ENCODE peak calls at places on chromosomes 12 and 14, in seven cellular contexts. H is dorsolateral prefrontal cortex, X is astrocyte of the cerebellum, U is left ventricle myocardium inferior, M is WERI-Rb-1, Z is kidney, Q is upper lobe of right lung. I is an unnamed sample.

GRCh38 chr14:88026890-88027289 is 22.0 kb downstream of the GPR65 start:
- DNase-seq in H (no peak), X (no peak), U (no peak), M (no peak), Z (no peak), Q (no peak), I (no peak)

GRCh38 chr12:16189849-16190248 is 87.6 kb downstream of the SLC15A5 start:
- DNase-seq in H (no peak), X (no peak), U (no peak), M (peak; percentile 18), Z (no peak), Q (no peak), I (peak; percentile 7)

GRCh38 chr12:57736743-57737466 is 1.6 kb downstream of the AGAP2 start:
- DNase-seq in H (no peak), X (no peak), U (no peak), M (no peak), Z (no peak), Q (no peak), I (no peak)

GRCh38 chr14:59337151-59337611 is 128.0 kb downstream of the GPR135 start:
- DNase-seq in H (no peak), X (no peak), U (peak; percentile 68), M (no peak), Z (peak; percentile 76), Q (no peak), I (no peak)

GRCh38 chr12:94134226-94134795 is 14.1 kb upstream of the PLXNC1 start:
- DNase-seq in H (no peak), X (peak; percentile 38), U (no peak), M (no peak), Z (no peak), Q (no peak), I (peak; percentile 78)

GRCh38 chr12:105462841-105463240 is 132.3 kb downstream of the C12orf75 start:
- DNase-seq in H (no peak), X (no peak), U (no peak), M (no peak), Z (no peak), Q (no peak), I (no peak)

GRCh38 chr12:110141389-110141788 is 17.2 kb downstream of the IFT81 start:
- DNase-seq in H (no peak), X (no peak), U (peak; percentile 55), M (peak; percentile 25), Z (no peak), Q (no peak), I (no peak)

GRCh38 chr12:46908236-46908935 is 82.6 kb upstream of the SLC38A4 start:
- DNase-seq in H (no peak), X (no peak), U (no peak), M (no peak), Z (no peak), Q (no peak), I (no peak)

GRCh38 chr12:70637686-70638085 is 457 bp upstream of the PTPRB start:
- DNase-seq in H (no peak), X (no peak), U (no peak), M (no peak), Z (no peak), Q (no peak), I (no peak)

GRCh38 chr14:89308232-89308959 is 108.6 kb downstream of the FOXN3 start:
- DNase-seq in H (no peak), X (no peak), U (no peak), M (no peak), Z (no peak), Q (no peak), I (peak; percentile 76)

GRCh38 chr12:19946549-19946948 is 421.8 kb upstream of the PDE3A start:
- DNase-seq in H (no peak), X (peak; percentile 42), U (no peak), M (no peak), Z (no peak), Q (no peak), I (no peak)

GRCh38 chr12:82608706-82609105 is 78.0 kb upstream of the TMTC2 start:
- DNase-seq in H (no peak), X (peak; percentile 22), U (no peak), M (no peak), Z (no peak), Q (no peak), I (no peak)

GRCh38 chr12:128684357-128684756 is 139.4 kb downstream of the SLC15A4 start:
- DNase-seq in H (peak; percentile 48), X (no peak), U (no peak), M (no peak), Z (no peak), Q (no peak), I (no peak)

GRCh38 chr14:91029451-91030217 is 30.8 kb downstream of the RPS6KA5 start:
- DNase-seq in H (no peak), X (no peak), U (no peak), M (no peak), Z (no peak), Q (no peak), I (no peak)

GRCh38 chr14:64800000-64800399 is 79.7 kb downstream of the SPTB start:
- DNase-seq in H (no peak), X (no peak), U (peak; percentile 39), M (peak; percentile 28), Z (peak; percentile 55), Q (no peak), I (peak; percentile 25)

GRCh38 chr14:76694106-76694505 is 67.2 kb upstream of the VASH1 start:
- DNase-seq in H (no peak), X (no peak), U (no peak), M (no peak), Z (no peak), Q (no peak), I (no peak)

GRCh38 chr14:34211732-34212131 is 250.3 kb downstream of the SPTSSA start:
- DNase-seq in H (no peak), X (no peak), U (no peak), M (peak; percentile 39), Z (no peak), Q (no peak), I (peak; percentile 22)

GRCh38 chr12:69105101-69105613 is 134.2 kb upstream of the CPSF6 start:
- DNase-seq in H (no peak), X (no peak), U (no peak), M (peak; percentile 61), Z (no peak), Q (no peak), I (no peak)

GRCh38 chr12:89789862-89790261 is 81.2 kb upstream of the ATP2B1 start:
- DNase-seq in H (no peak), X (no peak), U (no peak), M (no peak), Z (no peak), Q (no peak), I (peak; percentile 36)

GRCh38 chr14:61252354-61253063 is 28.6 kb downstream of the TMEM30B start:
- DNase-seq in H (peak; percentile 72), X (peak; percentile 97), U (peak; percentile 54), M (peak; percentile 76), Z (peak; percentile 70), Q (no peak), I (peak; percentile 86)
- H3K4me3 ChIP-seq in H (no peak overlapping the region), X (no peak overlapping the region), U (no peak overlapping the region), M (no peak overlapping the region), Z (no peak overlapping the region), Q (no peak overlapping the region), I (no peak overlapping the region)

DNA sequence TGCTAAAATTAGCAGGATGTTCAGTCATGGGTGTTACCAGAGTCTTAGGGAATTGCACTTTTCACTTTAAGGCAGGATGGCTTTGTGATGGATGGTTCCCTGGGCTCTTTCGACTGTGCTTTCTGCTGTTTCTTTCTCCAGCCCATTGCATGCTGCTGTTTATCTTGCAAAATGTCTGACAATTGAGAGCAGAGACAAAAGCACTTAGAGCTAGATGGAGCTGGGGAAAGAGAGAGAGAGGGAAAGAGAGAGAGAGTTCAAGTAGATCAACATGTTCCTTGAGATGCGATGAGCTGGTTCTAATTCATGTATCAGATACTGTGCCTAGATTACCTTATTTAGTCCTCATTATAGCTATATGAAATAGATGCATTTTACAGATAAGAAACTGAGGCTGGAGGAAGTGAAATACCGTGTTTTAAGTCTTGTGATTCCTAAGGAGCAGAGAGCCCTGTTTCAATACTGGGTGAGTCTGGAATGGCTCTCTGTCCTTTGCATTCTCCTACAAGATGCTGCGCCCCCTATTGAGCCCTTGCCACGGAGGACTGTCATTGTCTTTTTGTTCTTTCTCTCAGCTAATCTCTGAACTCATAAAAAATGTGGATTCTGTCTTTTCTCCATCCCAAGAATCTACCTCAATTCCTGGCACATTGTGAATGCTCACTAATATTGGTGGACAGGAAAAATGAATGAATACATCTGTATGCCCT is 227.9 kb downstream of the ALG10B start:
- DNase-seq in H (no peak), X (no peak), U (no peak), M (peak; percentile 9), Z (no peak), Q (no peak), I (no peak)
- TF ChIP-seq CTCF in H (no peak), X (no peak), U (no peak), M (peak; percentile 50), Z (no peak), Q (no peak), I (peak; percentile 3)

DNA sequence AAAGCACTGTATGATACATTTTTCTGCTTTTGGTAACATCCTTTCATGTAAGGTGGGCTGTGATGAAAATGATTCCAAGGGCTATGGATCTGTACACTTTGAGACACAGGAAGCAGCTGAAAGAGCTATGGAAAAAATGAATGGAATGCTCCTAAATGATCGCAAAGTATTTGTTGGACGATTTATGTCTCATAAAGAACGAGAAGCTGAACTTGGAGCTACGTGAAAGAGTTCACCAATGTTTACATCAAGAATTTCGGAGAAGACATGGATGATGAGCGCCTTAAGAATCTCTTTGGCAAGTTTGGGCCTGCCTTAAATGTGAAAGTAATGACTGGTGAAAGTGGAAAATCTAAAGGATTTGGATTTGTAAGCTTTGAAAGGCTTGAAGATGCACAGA is 22.1 kb upstream of the SRGAP1 start:
- DNase-seq in H (no peak), X (no peak), U (no peak), M (no peak), Z (no peak), Q (no peak), I (no peak)
- H3K4me3 ChIP-seq in H (peak overlapping the region; percentile 47), X (no peak overlapping the region), U (peak overlapping the region; percentile 64), M (no peak overlapping the region), Z (peak overlapping the region; percentile 55), Q (peak overlapping the region; percentile 39), I (no peak overlapping the region)

GRCh38 chr14:43145361-43145760 is 1361.7 kb downstream of the FSCB start:
- DNase-seq in H (no peak), X (no peak), U (no peak), M (no peak), Z (no peak), Q (no peak), I (no peak)
- TF ChIP-seq CTCF in H (no peak), X (no peak), U (no peak), M (no peak), Z (no peak), Q (no peak), I (no peak)

DNA sequence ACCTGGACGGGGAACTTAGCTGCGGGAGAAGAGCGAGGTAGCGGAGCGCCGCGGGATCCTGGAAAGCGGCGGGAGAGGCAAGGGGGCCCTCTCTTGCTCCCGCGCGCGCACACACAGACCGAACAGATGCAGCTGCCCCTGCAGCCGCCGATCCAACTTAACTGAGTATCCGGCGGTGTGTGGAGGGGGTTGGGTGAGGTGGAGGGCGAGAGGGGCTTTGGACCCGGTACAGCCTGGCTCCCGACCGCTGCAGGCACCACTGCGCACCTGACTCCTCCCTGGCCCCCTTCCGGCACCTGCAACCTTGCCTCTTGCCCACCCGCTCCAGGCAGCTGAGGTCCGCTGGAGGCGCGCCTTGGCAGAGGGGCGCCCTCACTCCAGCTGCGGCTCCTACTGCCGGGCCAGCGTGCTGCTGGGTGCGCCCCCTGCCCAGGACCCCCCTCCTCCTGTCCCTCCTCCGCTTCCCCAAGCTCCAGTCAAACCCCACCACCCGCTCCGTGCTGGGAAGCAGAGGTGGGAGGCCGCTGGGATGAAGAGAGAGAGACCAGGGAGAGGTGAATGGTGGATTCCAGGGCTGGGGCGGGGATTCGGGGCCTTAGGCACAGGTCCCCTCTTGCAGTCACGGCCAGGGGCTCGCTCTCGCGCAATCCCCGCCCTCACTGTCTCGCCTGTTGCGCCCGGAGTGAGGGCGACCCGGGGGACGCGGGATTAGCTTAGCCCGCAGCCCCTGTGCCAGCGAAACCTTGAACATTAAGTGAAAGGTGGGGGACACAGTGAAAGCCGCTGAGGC is 2.6 kb downstream of the DIO3 start:
- DNase-seq in H (no peak), X (no peak), U (no peak), M (no peak), Z (peak; percentile 52), Q (no peak), I (no peak)
- H3K4me3 ChIP-seq in H (no peak overlapping the region), X (no peak overlapping the region), U (no peak overlapping the region), M (no peak overlapping the region), Z (no peak overlapping the region), Q (no peak overlapping the region), I (no peak overlapping the region)